ENCODE peak calls at places on chromosomes 2 and 18, in eight cellular contexts. T is left ventricle myocardium inferior, R is tibial nerve, O is fibroblast of lung, N is thyroid gland, F is OCI-LY7, Y is spleen, U is neuronal stem cell. C is an unnamed sample. For H3K4me1, the result is how much of the 10 kb centered on the place peaks cover.

GRCh38 chr2:221716434-221717303 is 144.6 kb upstream of the EPHA4 start:
- DNase-seq in N (no peak), R (no peak), T (no peak), F (no peak), U (no peak), O (no peak), Y (no peak), C (no peak)

GRCh38 chr2:182228073-182228473 is 198.8 kb downstream of the PDE1A start:
- DNase-seq in N (no peak), F (no peak), T (no peak), U (no peak), R (no peak), Y (no peak), O (no peak), C (no peak)

GRCh38 chr2:70181363-70181956 is 9.4 kb downstream of the C2orf42 start:
- DNase-seq in T (no peak), N (no peak), U (no peak), R (no peak), O (no peak), F (peak), Y (peak), C (no peak)

GRCh38 chr2:11701831-11702301 is 31.9 kb upstream of the NTSR2 start:
- DNase-seq in Y (no peak), T (no peak), R (no peak), N (no peak), U (no peak), F (no peak), O (no peak), C (no peak)

GRCh38 chr2:148954536-148954935 is 79.5 kb downstream of the KIF5C start:
- DNase-seq in O (no peak), F (no peak), U (no peak), N (no peak), R (no peak), T (no peak), Y (no peak), C (no peak)

GRCh38 chr2:238567067-238567855 is 140.5 kb downstream of the ASB1 start:
- DNase-seq in T (no peak), R (no peak), U (no peak), O (no peak), F (no peak), N (no peak), Y (peak), C (no peak)

GRCh38 chr18:41459657-41460056 is 495.4 kb upstream of the PIK3C3 start:
- DNase-seq in T (no peak), O (no peak), F (no peak), N (no peak), R (no peak), Y (no peak), U (no peak), C (no peak)

GRCh38 chr2:117930775-117931174 is 83.1 kb downstream of the CCDC93 start:
- DNase-seq in Y (no peak), R (no peak), O (no peak), N (no peak), F (no peak), U (no peak), T (no peak), C (no peak)

GRCh38 chr2:153404792-153405191 is 73.8 kb downstream of the RPRM start:
- DNase-seq in T (no peak), N (no peak), O (no peak), F (no peak), U (no peak), Y (no peak), R (no peak), C (no peak)

GRCh38 chr2:211737282-211737681 is 801.3 kb downstream of the ERBB4 start:
- DNase-seq in N (no peak), O (no peak), T (no peak), Y (no peak), R (no peak), F (no peak), U (no peak), C (no peak)

GRCh38 chr2:224178085-224178484 is 139.0 kb upstream of the SERPINE2 start:
- DNase-seq in Y (no peak), F (no peak), R (no peak), O (peak), N (no peak), T (no peak), U (no peak), C (no peak)

GRCh38 chr2:144703852-144704324 is 184.0 kb upstream of the ZEB2 start:
- DNase-seq in N (no peak), F (peak), O (peak), U (no peak), T (no peak), R (peak), Y (peak), C (no peak)

GRCh38 chr18:64618390-64618789 is 469.5 kb upstream of the LINC00305 start:
- DNase-seq in O (no peak), Y (no peak), F (no peak), N (peak), U (no peak), R (no peak), T (no peak), C (no peak)

GRCh38 chr2:36461039-36461681 is 105.6 kb downstream of the CRIM1 start:
- DNase-seq in U (peak), T (no peak), Y (no peak), N (no peak), F (peak), O (peak), R (no peak), C (peak)

GRCh38 chr2:54000524-54000923 is 29.7 kb upstream of the PSME4 start:
- DNase-seq in R (no peak), Y (no peak), F (no peak), T (no peak), N (no peak), U (no peak), O (peak), C (no peak)

GRCh38 chr2:55408946-55409868 is 10.4 kb downstream of the CCDC88A start:
- DNase-seq in O (no peak), F (no peak), T (no peak), R (no peak), U (no peak), Y (no peak), N (no peak), C (no peak)

GRCh38 chr2:179239194-179239593 is 25.4 kb downstream of the SESTD1 start:
- DNase-seq in N (no peak), R (no peak), T (no peak), F (no peak), O (no peak), U (no peak), Y (no peak), C (peak)

GRCh38 chr2:25697559-25698341 is 24.4 kb upstream of the DTNB start:
- DNase-seq in N (no peak), F (no peak), O (peak), T (no peak), R (no peak), Y (peak), U (no peak), C (no peak)

GRCh38 chr2:232879618-232880494 is 9.8 kb downstream of the SNORC start:
- DNase-seq in Y (peak), U (no peak), F (no peak), O (no peak), T (peak), N (no peak), R (peak), C (no peak)

DNA sequence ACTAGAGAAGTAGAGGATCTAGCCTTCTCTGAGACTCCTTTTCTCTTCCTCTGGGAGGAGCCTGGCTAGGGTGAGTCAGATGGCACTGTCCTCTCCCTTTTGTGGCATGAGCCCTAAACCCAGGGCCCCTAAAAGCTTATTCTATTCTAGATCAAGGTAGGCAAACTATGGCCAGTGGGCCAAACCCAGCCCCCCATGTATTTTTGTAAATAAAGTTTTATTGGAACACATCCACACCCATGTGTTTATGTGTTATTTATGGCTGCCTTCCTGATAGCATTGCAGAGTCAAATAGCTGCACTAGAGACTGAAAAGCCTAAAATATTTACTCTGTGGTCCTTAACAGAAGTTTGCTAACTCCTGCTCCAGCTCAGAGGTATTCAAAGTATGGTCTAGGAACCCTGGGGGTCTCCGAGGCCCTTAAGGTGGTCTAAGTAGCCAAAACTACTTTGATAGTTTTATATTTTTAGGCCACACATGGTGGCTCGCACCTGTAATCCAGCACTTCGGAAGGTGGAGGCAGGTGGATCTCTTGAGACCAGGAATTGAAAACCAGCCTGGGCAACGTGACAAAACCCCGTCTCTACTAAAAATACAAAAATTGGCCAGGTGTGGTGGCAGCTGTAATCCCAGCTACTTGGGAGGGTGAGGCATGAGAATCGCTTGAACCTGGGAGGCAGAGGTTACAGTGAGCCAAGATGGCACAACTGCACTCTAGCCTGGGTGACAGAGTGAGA is 8.1 kb downstream of the TCF23 start:
- DNase-seq in N (no peak), O (no peak), T (no peak), U (no peak), R (no peak), F (no peak), Y (no peak), C (no peak)
- H3K4me1 ChIP-seq in N (under half), O (under half), T (under half), U (under half), R (under half), F (under half), Y (under half), C (under half)

GRCh38 chr18:73742959-73743358 is 404.7 kb downstream of the FBXO15 start:
- DNase-seq in N (no peak), T (no peak), R (no peak), O (no peak), Y (no peak), F (no peak), U (no peak), C (no peak)
- H3K27ac ChIP-seq in N (no peak), T (no peak), R (no peak), O (no peak), Y (no peak), F (no peak), U (no peak), C (no peak)

GRCh38 chr2:8333177-8333831 is 348.6 kb upstream of the ID2 start:
- DNase-seq in U (no peak), Y (no peak), R (no peak), F (no peak), N (no peak), T (no peak), O (no peak), C (no peak)

GRCh38 chr2:8332646-8333045 is 349.2 kb upstream of the ID2 start:
- DNase-seq in O (no peak), R (no peak), U (no peak), F (no peak), N (no peak), T (no peak), Y (no peak), C (no peak)

GRCh38 chr2:8327371-8328100 is 354.3 kb upstream of the ID2 start:
- DNase-seq in U (no peak), N (no peak), F (no peak), R (no peak), O (no peak), Y (no peak), T (no peak), C (no peak)

GRCh38 chr2:8328189-8328588 is 353.7 kb upstream of the ID2 start:
- DNase-seq in T (no peak), R (no peak), F (no peak), U (no peak), Y (peak), O (no peak), N (no peak), C (no peak)

DNA sequence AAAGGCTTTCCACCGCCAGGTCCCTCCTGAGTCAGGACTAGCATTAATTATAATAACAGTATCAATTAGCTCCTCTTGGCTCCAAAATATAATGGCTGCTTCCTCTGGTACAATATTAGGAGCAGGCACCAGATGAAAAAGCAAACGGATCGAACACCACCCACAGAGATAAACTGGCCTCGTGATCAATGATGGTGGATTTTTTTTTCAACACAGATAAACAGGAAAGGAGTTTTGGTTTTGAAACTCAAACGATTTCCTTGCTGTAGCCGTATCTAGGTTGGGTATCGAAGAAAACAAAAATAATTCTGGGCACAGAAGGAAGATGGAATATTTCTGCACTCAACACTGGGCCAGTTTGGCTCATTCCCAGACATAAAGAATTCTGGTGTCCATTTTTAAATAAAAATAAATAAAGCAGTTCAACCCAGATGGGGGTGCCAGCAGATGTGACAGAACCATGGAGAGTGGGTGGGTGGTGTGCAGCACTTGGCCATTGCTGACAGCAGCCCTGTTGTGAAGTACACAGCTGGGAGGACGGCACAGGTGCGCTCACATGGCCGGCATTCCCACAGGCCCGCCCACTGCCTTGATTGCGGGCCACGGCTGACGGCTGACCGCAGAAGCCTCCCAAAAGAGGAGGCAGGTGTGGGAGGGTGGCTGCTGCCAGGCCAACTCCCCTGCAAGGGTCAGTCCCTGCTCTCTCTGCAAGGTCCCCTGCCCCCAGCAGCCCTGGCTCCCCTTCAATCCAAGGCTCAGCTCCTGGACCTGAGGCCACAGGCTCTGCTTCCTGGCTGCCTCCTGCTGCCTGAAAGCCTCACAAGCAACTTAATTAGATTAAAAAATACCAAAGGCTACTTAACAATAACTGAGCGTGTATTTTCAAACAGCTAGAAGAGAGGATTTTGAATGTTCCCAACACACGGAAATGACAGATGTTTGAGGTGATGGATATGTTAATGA is 351.9 kb upstream of the ID2 start:
- DNase-seq in F (no peak), O (no peak), Y (no peak), R (no peak), U (no peak), N (no peak), T (no peak), C (no peak)
- H3K4me1 ChIP-seq in F (under half), O (under half), Y (under half), R (under half), U (under half), N (under half), T (under half), C (under half)

DNA sequence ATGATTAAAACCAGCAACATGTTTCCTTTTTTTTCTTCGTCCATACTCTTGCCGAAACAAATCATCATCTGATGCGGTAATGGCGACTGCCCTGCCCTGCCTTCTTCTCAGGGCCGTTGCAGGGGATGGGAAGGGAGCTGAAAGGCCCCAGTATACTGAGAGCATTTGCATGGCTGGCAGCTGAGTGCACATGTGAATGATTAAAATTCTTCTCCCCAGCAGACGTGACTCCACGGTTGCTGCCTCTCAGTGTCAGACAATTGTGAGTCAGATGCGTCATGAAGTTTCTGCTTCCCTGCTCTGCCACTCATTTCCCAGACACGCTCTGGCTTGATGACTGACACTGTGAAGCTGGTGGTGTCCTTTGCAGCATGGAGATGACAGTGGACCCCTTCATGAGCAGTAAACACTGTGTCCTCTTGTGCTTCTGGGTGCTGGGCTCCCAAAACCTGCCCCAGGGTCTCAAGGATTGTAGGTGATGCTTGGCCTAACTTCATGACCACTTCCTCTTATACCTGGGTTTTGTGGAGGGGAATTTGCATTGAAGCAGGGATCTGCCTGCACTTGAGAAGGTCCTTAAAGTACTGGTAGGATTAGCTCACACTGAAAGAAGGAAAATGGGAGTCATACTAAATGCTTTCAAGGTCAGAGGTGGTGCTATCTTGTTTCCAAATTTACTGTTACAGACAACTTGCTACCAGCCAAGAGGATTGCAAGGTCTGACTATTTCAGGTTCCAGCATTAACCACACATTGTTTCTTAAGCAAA is 222.5 kb upstream of the COPS8 start:
- DNase-seq in R (no peak), O (peak), U (no peak), N (no peak), F (no peak), T (no peak), Y (no peak), C (no peak)
- H3K27ac ChIP-seq in R (no peak), O (peak), U (no peak), N (no peak), F (no peak), T (no peak), Y (no peak), C (no peak)

GRCh38 chr2:105760191-105760590 is 15.5 kb downstream of the NCK2 start:
- DNase-seq in N (no peak), F (no peak), U (no peak), R (no peak), Y (no peak), T (no peak), O (no peak), C (no peak)
- H3K4me1 ChIP-seq in N (under half), F (under half), U (under half), R (under half), Y (half or more), T (half or more), O (under half), C (half or more)